ENCODE peak calls at places on chromosomes 5 and 9, in five cellular contexts. C, K, N, Q and V are unnamed samples.
A peak's percentile ranks its signal among the peaks of the same experiment; 100 is the strongest.

GRCh38 chr5:42632501-42632900 is 124.1 kb upstream of the CCDC152 start:
- DNase-seq in N (no peak), Q (no peak), K (no peak), C (no peak), V (no peak)

GRCh38 chr5:138037271-138037670 is 4.4 kb upstream of the FAM13B start:
- DNase-seq in N (no peak), K (no peak), C (no peak), Q (no peak), V (no peak)

GRCh38 chr5:148790545-148791333 is 35.7 kb upstream of the ADRB2 start:
- DNase-seq in Q (no peak), N (no peak), C (no peak), K (no peak), V (no peak)

GRCh38 chr9:9214052-9214451 is 1398.8 kb downstream of the PTPRD start:
- DNase-seq in K (no peak), C (peak; percentile 49), N (no peak), Q (no peak), V (no peak)

GRCh38 chr5:112779531-112779930 is 41.8 kb downstream of the APC start:
- DNase-seq in Q (no peak), K (no peak), C (no peak), N (no peak), V (no peak)

GRCh38 chr9:34332370-34332964 is 3.1 kb downstream of the NUDT2 start:
- DNase-seq in Q (peak; percentile 36), C (peak; percentile 46), N (peak; percentile 28), K (peak; percentile 56), V (peak; percentile 67)

GRCh38 chr5:128304121-128304520 is 220.6 kb downstream of the SLC12A2 start:
- DNase-seq in N (no peak), C (no peak), K (no peak), Q (no peak), V (peak; percentile 16)

GRCh38 chr9:13358128-13358527 is 78.6 kb upstream of the MPDZ start:
- DNase-seq in N (no peak), K (no peak), C (no peak), Q (no peak), V (peak; percentile 43)

GRCh38 chr9:78189461-78189860 is 46.4 kb upstream of the CEP78 start:
- DNase-seq in C (no peak), Q (no peak), N (no peak), K (no peak), V (no peak)

GRCh38 chr9:90458485-90458884 is 184.1 kb downstream of the DIRAS2 start:
- DNase-seq in N (peak; percentile 16), Q (peak; percentile 18), K (peak; percentile 4), C (peak; percentile 51), V (no peak)

GRCh38 chr5:1745806-1746370 is 53.7 kb downstream of the MRPL36 start:
- DNase-seq in N (no peak), Q (no peak), K (no peak), C (no peak), V (no peak)

GRCh38 chr5:178381921-178382688 is 149.5 kb upstream of the PHYKPL start:
- DNase-seq in N (no peak), C (no peak), K (no peak), Q (no peak), V (no peak)

GRCh38 chr5:15703901-15704300 is 203.9 kb downstream of the FBXL7 start:
- DNase-seq in C (no peak), N (no peak), Q (no peak), K (no peak), V (no peak)

GRCh38 chr9:37251452-37251851 is 131.1 kb downstream of the ZCCHC7 start:
- DNase-seq in K (no peak), Q (no peak), N (no peak), C (no peak), V (no peak)

GRCh38 chr5:116824751-116825438 is 250.3 kb upstream of the SEMA6A start:
- DNase-seq in K (no peak), Q (no peak), C (no peak), N (no peak), V (no peak)

GRCh38 chr9:122005597-122005996 is 87.5 kb downstream of the TTLL11 start:
- DNase-seq in Q (peak; percentile 69), K (peak; percentile 14), C (peak; percentile 54), N (no peak), V (peak; percentile 47)

GRCh38 chr5:37668524-37669047 is 171.3 kb downstream of the GDNF start:
- DNase-seq in C (no peak), Q (peak; percentile 64), N (peak; percentile 86), K (peak; percentile 78), V (peak; percentile 88)

GRCh38 chr9:115548826-115549225 is 430.9 kb upstream of the TNC start:
- DNase-seq in Q (no peak), C (no peak), N (no peak), K (no peak), V (no peak)

GRCh38 chr9:70136632-70137031 is 93.0 kb downstream of the MAMDC2 start:
- DNase-seq in Q (no peak), K (no peak), N (no peak), C (no peak), V (peak; percentile 64)

GRCh38 chr9:124257865-124258764 is at the start of gene NEK6:
- DNase-seq in C (peak; percentile 84), Q (no peak), K (peak; percentile 40), N (no peak), V (peak; percentile 32)

DNA sequence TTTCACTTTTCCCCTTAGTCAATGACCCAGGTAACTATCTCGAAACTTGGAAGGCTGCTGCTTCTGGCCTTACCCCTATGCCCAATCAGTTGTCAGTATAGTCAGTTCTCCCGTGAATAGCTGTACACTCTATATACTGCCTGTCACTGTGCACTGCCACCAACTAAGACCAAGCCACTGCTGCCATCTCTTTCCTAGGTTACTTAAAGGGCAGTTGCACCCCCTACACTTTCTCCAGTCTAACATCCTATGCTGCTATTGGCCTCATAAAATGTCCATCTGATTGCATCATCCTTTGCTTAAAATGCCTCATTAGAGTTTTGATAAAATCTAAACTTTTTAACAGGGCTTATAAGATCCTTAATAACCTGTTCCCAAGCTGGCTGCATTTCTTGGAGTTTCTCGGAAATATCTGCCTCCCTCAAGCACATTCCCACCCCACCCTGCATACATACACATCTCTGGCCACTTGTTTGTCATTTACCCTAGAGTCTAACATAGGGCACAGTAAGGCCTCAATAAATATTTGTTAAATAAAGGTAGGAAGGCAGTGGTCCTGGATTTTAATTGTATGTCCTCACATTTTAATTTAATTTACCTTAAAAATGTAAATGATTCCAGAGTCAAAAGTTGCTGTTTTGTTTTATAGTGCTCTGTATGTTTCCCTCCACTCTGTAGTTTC is 32.7 kb upstream of the TNFAIP8 start:
- DNase-seq in K (peak; percentile 60), C (no peak), N (no peak), Q (no peak), V (peak; percentile 29)
- H3K4me1 ChIP-seq in K (peaks cover 78% of the 10 kb centered on the region), C (peaks cover 7% of the 10 kb centered on the region), N (peaks cover 48% of the 10 kb centered on the region), Q (peaks cover 60% of the 10 kb centered on the region), V (peaks cover 19% of the 10 kb centered on the region)

GRCh38 chr9:99748251-99748650 is 73.4 kb upstream of the NR4A3 start:
- DNase-seq in N (no peak), Q (no peak), K (no peak), C (no peak), V (no peak)
- TF ChIP-seq MAX in N (no peak), Q (no peak), K (no peak), C (no peak), V (no peak)

DNA sequence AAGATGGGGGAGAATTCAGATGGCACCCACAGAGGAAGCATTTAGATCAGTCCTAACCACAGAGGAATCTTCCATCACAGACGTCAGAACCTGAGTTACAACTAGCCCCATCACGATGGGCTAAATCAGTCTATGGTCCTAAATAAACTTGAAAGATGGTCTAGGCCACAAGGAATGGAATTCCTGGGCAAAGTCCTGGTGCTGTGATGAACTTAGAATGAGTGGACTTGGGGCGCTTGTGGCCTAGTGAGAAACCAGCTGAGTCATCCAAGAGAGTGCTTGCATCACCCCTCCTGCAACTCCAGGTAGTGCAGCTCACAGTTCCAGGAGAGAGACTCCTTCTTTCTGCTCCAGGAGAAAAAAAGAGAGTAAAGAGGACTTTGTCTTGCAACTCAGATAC is 722.9 kb upstream of the RGMB start:
- DNase-seq in K (no peak), C (no peak), Q (no peak), N (no peak), V (no peak)
- H3K4me1 ChIP-seq in K (no peaks in the 10 kb centered on the region), C (no peaks in the 10 kb centered on the region), Q (no peaks in the 10 kb centered on the region), N (no peaks in the 10 kb centered on the region), V (no peaks in the 10 kb centered on the region)

GRCh38 chr5:125408582-125409069 is 662.2 kb upstream of the ZNF608 start:
- DNase-seq in Q (peak; percentile 18), C (no peak), N (peak; percentile 27), K (no peak), V (peak; percentile 65)

GRCh38 chr5:125411163-125412050 is 665.0 kb upstream of the ZNF608 start:
- DNase-seq in K (no peak), C (no peak), Q (no peak), N (no peak), V (no peak)

GRCh38 chr5:125410501-125411162 is 664.2 kb upstream of the ZNF608 start:
- DNase-seq in K (no peak), Q (no peak), C (peak; percentile 33), N (no peak), V (peak; percentile 92)

GRCh38 chr5:125409496-125410351 is 663.3 kb upstream of the ZNF608 start:
- DNase-seq in N (no peak), C (no peak), K (no peak), Q (no peak), V (peak; percentile 78)

DNA sequence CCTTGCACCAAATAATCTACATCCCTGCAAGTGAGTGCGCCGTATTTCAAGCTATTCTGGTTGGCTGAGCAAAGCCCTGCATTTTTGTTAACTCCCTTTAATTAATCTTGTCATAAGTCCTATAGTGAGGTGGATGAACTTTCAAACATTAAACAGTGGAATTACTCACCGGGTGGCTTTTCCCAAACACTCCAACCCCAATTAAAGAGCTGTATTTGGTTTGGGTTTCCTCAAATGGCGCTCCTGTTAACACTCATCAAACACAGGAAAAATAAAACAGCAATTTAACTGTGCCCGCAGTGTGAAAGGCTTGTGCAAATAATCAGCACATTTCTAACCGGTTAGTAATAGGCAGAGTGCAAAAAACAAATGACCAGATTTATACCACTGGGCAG is 662.7 kb upstream of the ZNF608 start:
- DNase-seq in N (no peak), Q (no peak), K (no peak), C (no peak), V (no peak)
- TF ChIP-seq MAX in N (no peak), Q (no peak), K (no peak), C (no peak), V (no peak)

GRCh38 chr9:138048184-138048583 is 170.6 kb downstream of the CACNA1B start:
- DNase-seq in Q (no peak), C (peak; percentile 17), K (no peak), N (no peak), V (no peak)

GRCh38 chr9:138044485-138045383 is 167.2 kb downstream of the CACNA1B start:
- DNase-seq in Q (no peak), K (no peak), N (no peak), C (peak; percentile 31), V (no peak)

GRCh38 chr9:138045541-138046490 is 168.2 kb downstream of the CACNA1B start:
- DNase-seq in C (peak; percentile 33), Q (no peak), K (no peak), N (no peak), V (no peak)

GRCh38 chr9:138047469-138048040 is 170.0 kb downstream of the CACNA1B start:
- DNase-seq in C (peak; percentile 7), K (no peak), N (no peak), Q (no peak), V (no peak)

GRCh38 chr9:138046641-138047301 is 169.2 kb downstream of the CACNA1B start:
- DNase-seq in N (no peak), Q (no peak), C (peak; percentile 13), K (no peak), V (no peak)
- H3K4me1 ChIP-seq in N (no peaks in the 10 kb centered on the region), Q (no peaks in the 10 kb centered on the region), C (no peaks in the 10 kb centered on the region), K (no peaks in the 10 kb centered on the region), V (no peaks in the 10 kb centered on the region)

GRCh38 chr5:8842906-8843590 is 702.8 kb downstream of the SEMA5A start:
- DNase-seq in N (no peak), K (no peak), C (peak; percentile 27), Q (no peak), V (no peak)
- TF ChIP-seq MAX in N (no peak), K (no peak), C (no peak), Q (no peak), V (no peak)